ENCODE peak calls at places on chromosomes 1 and 21, in seven cellular contexts. Z, M, A, P, V, H and L are unnamed samples.

GRCh38 chr1:236164273-236164672 is 21.9 kb downstream of the GPR137B start:
- DNase-seq in A (no peak), H (no peak), P (no peak), V (no peak), M (no peak), Z (no peak), L (no peak)

GRCh38 chr1:242546849-242547724 is 22.6 kb upstream of the PLD5 start:
- DNase-seq in P (no peak), Z (no peak), A (no peak), V (no peak), H (no peak), M (no peak), L (no peak)

GRCh38 chr21:37208741-37209225 is 58.4 kb downstream of the VPS26C start:
- DNase-seq in M (no peak), P (no peak), Z (no peak), A (no peak), V (no peak), H (no peak), L (no peak)

GRCh38 chr1:218361298-218362065 is 16.3 kb downstream of the TGFB2 start:
- DNase-seq in A (peak; percentile 64), M (no peak), V (peak; percentile 73), P (no peak), H (peak; percentile 44), Z (peak; percentile 69), L (no peak)

GRCh38 chr1:248306103-248306502 is 2.9 kb upstream of the OR2T12 start:
- DNase-seq in H (no peak), V (no peak), P (no peak), Z (no peak), A (no peak), M (no peak), L (no peak)

GRCh38 chr1:55155522-55155921 is 59.6 kb downstream of the USP24 start:
- DNase-seq in V (no peak), A (peak; percentile 4), M (no peak), P (peak; percentile 73), H (no peak), Z (no peak), L (no peak)

GRCh38 chr1:8423134-8423701 is 105.3 kb downstream of the SLC45A1 start:
- DNase-seq in A (peak; percentile 53), M (peak; percentile 44), P (peak; percentile 73), Z (peak; percentile 61), V (peak; percentile 53), H (peak; percentile 16), L (no peak)

GRCh38 chr1:219159946-219160645 is 13.6 kb upstream of the LYPLAL1 start:
- DNase-seq in V (no peak), Z (peak; percentile 67), P (no peak), M (no peak), H (no peak), A (no peak), L (no peak)

GRCh38 chr1:208179303-208179702 is 64.9 kb downstream of the PLXNA2 start:
- DNase-seq in V (no peak), Z (no peak), M (peak; percentile 63), P (peak; percentile 51), A (no peak), H (no peak), L (no peak)

GRCh38 chr1:236507022-236507700 is 16.6 kb upstream of the LGALS8 start:
- DNase-seq in Z (peak; percentile 52), V (no peak), H (no peak), A (no peak), M (no peak), P (no peak), L (no peak)

GRCh38 chr1:14876747-14877146 is 276.8 kb upstream of the TMEM51 start:
- DNase-seq in A (no peak), M (no peak), P (no peak), Z (no peak), V (no peak), H (no peak), L (no peak)

GRCh38 chr1:165837838-165838364 is 10.5 kb downstream of the UCK2 start:
- DNase-seq in H (no peak), Z (no peak), A (no peak), M (no peak), P (peak; percentile 19), V (no peak), L (no peak)

GRCh38 chr1:32045770-32046169 is 27.0 kb upstream of the TMEM39B start:
- DNase-seq in M (no peak), Z (no peak), P (no peak), A (no peak), V (no peak), H (no peak), L (no peak)

GRCh38 chr1:32042330-32042729 is 28.7 kb downstream of the KHDRBS1 start:
- DNase-seq in A (no peak), M (no peak), V (no peak), Z (no peak), P (peak; percentile 16), H (no peak), L (no peak)

GRCh38 chr1:32040711-32041110 is 27.0 kb downstream of the KHDRBS1 start:
- DNase-seq in Z (no peak), A (no peak), H (no peak), M (no peak), V (no peak), P (no peak), L (no peak)

GRCh38 chr1:32047701-32048100 is 25.0 kb upstream of the TMEM39B start:
- DNase-seq in Z (peak; percentile 50), V (no peak), H (no peak), P (no peak), A (no peak), M (no peak), L (no peak)

GRCh38 chr1:32044246-32044645 is 28.5 kb upstream of the TMEM39B start:
- DNase-seq in A (no peak), H (no peak), V (no peak), M (no peak), P (peak; percentile 15), Z (no peak), L (no peak)
- H3K36me3 ChIP-seq in A (peaks cover 37% of the 10 kb centered on the region), H (peaks cover 13% of the 10 kb centered on the region), V (peaks cover 47% of the 10 kb centered on the region), M (no peaks in the 10 kb centered on the region), P (no peaks in the 10 kb centered on the region), Z (peaks cover 31% of the 10 kb centered on the region), L (peaks cover 69% of the 10 kb centered on the region)

GRCh38 chr1:156547434-156547833 is 24.9 kb downstream of the IQGAP3 start:
- DNase-seq in A (no peak), H (no peak), V (no peak), M (no peak), P (no peak), Z (no peak), L (no peak)

GRCh38 chr1:156549390-156549789 is 23.0 kb downstream of the IQGAP3 start:
- DNase-seq in A (no peak), M (no peak), H (no peak), Z (no peak), V (no peak), P (peak; percentile 60), L (no peak)

GRCh38 chr1:156546267-156546666 is 26.1 kb downstream of the IQGAP3 start:
- DNase-seq in P (no peak), V (no peak), M (no peak), H (no peak), A (no peak), Z (peak; percentile 5), L (no peak)

GRCh38 chr1:156549831-156550230 is 22.5 kb downstream of the IQGAP3 start:
- DNase-seq in A (no peak), P (no peak), M (no peak), Z (no peak), H (no peak), V (no peak), L (no peak)

DNA sequence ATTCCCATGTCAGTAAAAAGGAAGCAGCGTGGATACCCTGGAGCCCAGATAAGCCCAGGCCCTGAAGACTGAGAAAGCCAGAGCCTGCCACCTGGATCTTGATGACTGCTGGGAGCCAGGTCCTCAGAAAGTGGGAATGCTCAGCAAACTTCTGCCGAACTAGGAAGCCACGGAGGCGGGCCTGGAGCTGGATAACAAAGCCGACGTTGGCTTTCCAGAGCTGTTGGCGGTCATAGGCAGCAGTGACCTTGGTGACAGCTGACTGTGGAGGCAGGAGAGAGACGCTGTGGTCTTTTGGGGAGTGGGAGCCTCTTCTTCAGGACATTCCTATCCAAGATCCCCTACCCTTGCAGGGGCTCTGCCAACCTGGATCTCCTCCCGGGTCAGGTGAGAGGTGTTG is 24.4 kb downstream of the IQGAP3 start:
- DNase-seq in M (no peak), V (no peak), H (no peak), Z (no peak), P (no peak), A (no peak), L (no peak)
- H3K36me3 ChIP-seq in M (no peaks in the 10 kb centered on the region), V (peaks cover 9% of the 10 kb centered on the region), H (no peaks in the 10 kb centered on the region), Z (no peaks in the 10 kb centered on the region), P (peaks cover 59% of the 10 kb centered on the region), A (no peaks in the 10 kb centered on the region), L (no peaks in the 10 kb centered on the region)

DNA sequence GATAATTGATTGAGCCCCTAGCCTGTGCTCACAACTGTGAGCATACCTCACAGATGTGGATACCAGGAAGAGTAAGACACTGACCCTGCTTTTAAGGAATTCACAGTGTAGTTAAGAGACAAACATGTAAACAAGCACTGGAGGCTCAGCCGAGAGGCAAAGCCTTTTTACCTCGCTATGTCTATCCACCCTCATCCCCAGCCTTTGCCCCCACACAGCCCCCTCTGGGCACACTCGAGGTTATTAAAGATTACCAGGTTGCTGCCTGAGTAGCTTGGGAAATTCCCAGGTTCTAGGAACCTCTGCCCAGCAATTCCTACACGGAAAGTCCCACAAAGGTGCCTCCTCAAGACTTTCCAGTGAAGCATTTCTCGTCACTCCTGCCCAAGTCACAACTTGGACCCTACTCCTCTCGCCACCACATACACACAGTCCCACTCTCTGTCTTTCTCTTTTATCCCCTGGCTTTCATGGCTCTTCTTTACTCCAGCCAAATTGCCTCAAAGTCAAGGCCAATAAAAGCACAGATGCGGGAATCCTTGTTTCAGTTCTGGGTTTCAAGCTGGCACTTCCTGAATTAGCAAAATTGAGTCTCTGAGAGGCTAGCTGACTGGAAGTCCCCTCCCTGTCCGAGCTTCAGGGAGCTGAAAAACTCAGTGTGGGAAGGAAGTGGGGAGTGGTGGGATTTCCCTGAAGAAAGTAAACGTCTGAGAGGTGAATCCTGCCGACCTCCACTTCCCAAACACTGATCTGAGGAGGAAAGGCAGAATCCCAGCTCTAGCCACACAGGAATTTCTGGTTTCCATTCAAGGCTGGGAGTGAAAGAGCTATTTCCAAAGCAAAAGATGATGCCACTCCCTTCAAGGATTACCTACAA is 7.6 kb downstream of the DENND2D start:
- DNase-seq in P (no peak), H (no peak), Z (peak; percentile 41), M (no peak), V (peak; percentile 46), A (no peak), L (no peak)
- H3K36me3 ChIP-seq in P (no peaks in the 10 kb centered on the region), H (no peaks in the 10 kb centered on the region), Z (no peaks in the 10 kb centered on the region), M (no peaks in the 10 kb centered on the region), V (peaks cover 27% of the 10 kb centered on the region), A (no peaks in the 10 kb centered on the region), L (peaks cover 4% of the 10 kb centered on the region)

DNA sequence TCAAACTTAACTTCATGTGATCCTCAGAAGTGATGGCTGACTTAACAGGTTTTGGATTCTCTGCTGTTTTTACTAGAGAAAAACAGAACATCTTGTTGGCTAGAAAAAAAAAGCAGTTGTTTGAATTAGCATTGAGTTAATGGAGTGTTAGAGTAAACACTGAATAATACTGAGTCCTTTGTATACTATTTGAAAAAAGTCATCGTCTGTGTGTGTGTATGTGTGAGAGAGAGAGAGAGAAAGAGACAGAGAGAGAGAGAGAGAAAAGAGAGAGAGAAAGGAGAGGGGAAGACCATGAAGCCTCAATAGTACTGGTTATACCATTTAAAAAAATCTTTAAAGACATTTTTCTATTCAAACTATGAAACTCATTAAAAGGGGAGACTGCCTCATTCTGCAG is 10.3 kb downstream of the ZNF697 start:
- DNase-seq in M (no peak), P (no peak), H (no peak), A (no peak), Z (no peak), V (peak; percentile 57), L (no peak)
- H3K36me3 ChIP-seq in M (no peaks in the 10 kb centered on the region), P (peaks cover 24% of the 10 kb centered on the region), H (no peaks in the 10 kb centered on the region), A (no peaks in the 10 kb centered on the region), Z (no peaks in the 10 kb centered on the region), V (peaks cover 5% of the 10 kb centered on the region), L (no peaks in the 10 kb centered on the region)